ENCODE peak calls at places on chromosomes 3 and 15, in ten cellular contexts. B is neural progenitor cell, W is epithelial cell of esophagus, L is NB4, D is mammary epithelial cell, E is cardiac fibroblast, F is lower leg skin, Z is thoracic aorta, R is heart left ventricle, O is tibial artery. X is an unnamed sample.

GRCh38 chr3:25689226-25689625 is 24.5 kb upstream of the TOP2B start:
- DNase-seq in B (no peak), W (no peak), L (peak), D (no peak), E (peak), F (no peak), Z (no peak), R (no peak), O (no peak), X (no peak)

GRCh38 chr15:78110916-78111475 is 18.6 kb downstream of the SH2D7 start:
- DNase-seq in B (no peak), W (no peak), L (no peak), D (no peak), E (no peak), F (no peak), Z (no peak), R (no peak), O (no peak), X (no peak)

GRCh38 chr3:187445352-187445751 is 77.2 kb downstream of the RTP4 start:
- DNase-seq in B (no peak), W (no peak), L (no peak), D (no peak), E (no peak), F (no peak), Z (no peak), R (no peak), O (no peak), X (no peak)

GRCh38 chr3:22585504-22585903 is 617.6 kb upstream of the UBE2E2 start:
- DNase-seq in B (no peak), W (peak), L (no peak), D (peak), E (peak), F (no peak), Z (no peak), R (no peak), O (no peak), X (no peak)

GRCh38 chr3:59775106-59775505 is 725.3 kb upstream of the CFAP20DC start:
- DNase-seq in B (peak), W (no peak), L (no peak), D (no peak), E (no peak), F (no peak), Z (no peak), R (no peak), O (no peak), X (no peak)

GRCh38 chr3:42758126-42758525 is 14.9 kb downstream of the CCDC13 start:
- DNase-seq in B (no peak), W (no peak), L (no peak), D (no peak), E (no peak), F (peak), Z (no peak), R (no peak), O (peak), X (no peak)

GRCh38 chr15:79970921-79971434 is at the start of gene BCL2A1:
- DNase-seq in B (no peak), W (peak), L (peak), D (peak), E (peak), F (no peak), Z (no peak), R (no peak), O (no peak), X (peak)

GRCh38 chr15:68003297-68003696 is 50.8 kb upstream of the PIAS1 start:
- DNase-seq in B (no peak), W (no peak), L (no peak), D (no peak), E (no peak), F (peak), Z (no peak), R (no peak), O (no peak), X (no peak)

GRCh38 chr15:34514251-34514760 is 69.1 kb downstream of the GOLGA8B start:
- DNase-seq in B (peak), W (no peak), L (peak), D (no peak), E (no peak), F (no peak), Z (no peak), R (peak), O (no peak), X (peak)

GRCh38 chr3:176767385-176767784 is 429.9 kb downstream of the TBL1XR1 start:
- DNase-seq in B (no peak), W (peak), L (no peak), D (peak), E (peak), F (no peak), Z (no peak), R (no peak), O (peak), X (no peak)

GRCh38 chr3:126540946-126541627 is 17.1 kb downstream of the CHST13 start:
- DNase-seq in B (no peak), W (no peak), L (peak), D (no peak), E (no peak), F (peak), Z (no peak), R (no peak), O (peak), X (no peak)

GRCh38 chr3:156551746-156552145 is 3.2 kb downstream of the SSR3 start:
- DNase-seq in B (no peak), W (peak), L (no peak), D (peak), E (peak), F (no peak), Z (no peak), R (no peak), O (no peak), X (no peak)

GRCh38 chr15:48898083-48898482 is 20.1 kb downstream of the EID1 start:
- DNase-seq in B (no peak), W (no peak), L (no peak), D (peak), E (no peak), F (no peak), Z (no peak), R (no peak), O (no peak), X (no peak)

GRCh38 chr3:70571696-70572095 is 259.3 kb upstream of the MDFIC2 start:
- DNase-seq in B (no peak), W (no peak), L (no peak), D (no peak), E (no peak), F (no peak), Z (no peak), R (no peak), O (no peak), X (no peak)

GRCh38 chr3:70570584-70570983 is 258.1 kb upstream of the MDFIC2 start:
- DNase-seq in B (no peak), W (no peak), L (no peak), D (no peak), E (no peak), F (no peak), Z (no peak), R (no peak), O (no peak), X (no peak)
- H3K4me3 ChIP-seq in B (no peak), W (no peak), L (no peak), D (no peak), E (no peak), F (no peak), Z (no peak), R (no peak), O (no peak), X (no peak)

GRCh38 chr15:57462391-57462790 is 86.1 kb downstream of the CGNL1 start:
- DNase-seq in B (no peak), W (peak), L (no peak), D (peak), E (peak), F (no peak), Z (no peak), R (no peak), O (no peak), X (no peak)
- TF ChIP-seq CTCF in B (no peak), W (no peak), L (no peak), D (no peak), E (peak), F (no peak), Z (peak), R (peak), O (peak), X (no peak)

GRCh38 chr15:44729394-44729913 is 6.9 kb upstream of the TRIM69 start:
- DNase-seq in B (peak), W (peak), L (peak), D (no peak), E (peak), F (peak), Z (no peak), R (peak), O (no peak), X (peak)

GRCh38 chr15:44726136-44726535 is 10.2 kb upstream of the TRIM69 start:
- DNase-seq in B (no peak), W (peak), L (peak), D (no peak), E (peak), F (no peak), Z (no peak), R (no peak), O (no peak), X (peak)

GRCh38 chr15:44727462-44728231 is 8.7 kb upstream of the TRIM69 start:
- DNase-seq in B (no peak), W (peak), L (no peak), D (peak), E (peak), F (no peak), Z (no peak), R (no peak), O (no peak), X (peak)

GRCh38 chr15:44728576-44729393 is 7.5 kb upstream of the TRIM69 start:
- DNase-seq in B (peak), W (peak), L (peak), D (peak), E (peak), F (peak), Z (peak), R (peak), O (peak), X (peak)

GRCh38 chr15:44726568-44727461 is 9.5 kb upstream of the TRIM69 start:
- DNase-seq in B (no peak), W (peak), L (peak), D (peak), E (peak), F (no peak), Z (no peak), R (peak), O (no peak), X (peak)
- H3K4me3 ChIP-seq in B (no peak), W (no peak), L (peak), D (no peak), E (no peak), F (no peak), Z (peak), R (peak), O (no peak), X (peak)

DNA sequence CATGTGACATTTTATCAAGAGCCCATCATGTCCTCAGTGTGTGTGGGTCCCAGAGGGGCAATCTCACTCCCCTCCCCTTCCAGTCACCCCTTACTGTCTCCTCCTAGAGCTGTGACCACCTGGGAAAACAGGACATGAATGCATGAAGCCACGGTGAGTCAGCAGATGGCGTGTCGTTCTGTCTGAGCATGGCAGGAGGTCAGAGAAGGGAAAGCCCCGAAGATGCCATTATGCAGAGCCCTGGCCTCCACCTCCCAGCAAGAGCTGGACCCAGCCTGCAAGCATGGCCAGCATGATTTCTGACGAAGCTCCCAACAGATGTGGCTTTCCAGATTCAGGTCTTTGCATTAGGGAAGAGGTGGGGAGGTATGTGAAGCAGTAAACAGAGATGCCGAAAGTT is 118.4 kb downstream of the TLE3 start:
- DNase-seq in B (peak), W (peak), L (peak), D (peak), E (peak), F (peak), Z (no peak), R (no peak), O (no peak), X (peak)
- TF ChIP-seq CTCF in B (no peak), W (no peak), L (no peak), D (no peak), E (no peak), F (no peak), Z (no peak), R (no peak), O (no peak), X (peak)

DNA sequence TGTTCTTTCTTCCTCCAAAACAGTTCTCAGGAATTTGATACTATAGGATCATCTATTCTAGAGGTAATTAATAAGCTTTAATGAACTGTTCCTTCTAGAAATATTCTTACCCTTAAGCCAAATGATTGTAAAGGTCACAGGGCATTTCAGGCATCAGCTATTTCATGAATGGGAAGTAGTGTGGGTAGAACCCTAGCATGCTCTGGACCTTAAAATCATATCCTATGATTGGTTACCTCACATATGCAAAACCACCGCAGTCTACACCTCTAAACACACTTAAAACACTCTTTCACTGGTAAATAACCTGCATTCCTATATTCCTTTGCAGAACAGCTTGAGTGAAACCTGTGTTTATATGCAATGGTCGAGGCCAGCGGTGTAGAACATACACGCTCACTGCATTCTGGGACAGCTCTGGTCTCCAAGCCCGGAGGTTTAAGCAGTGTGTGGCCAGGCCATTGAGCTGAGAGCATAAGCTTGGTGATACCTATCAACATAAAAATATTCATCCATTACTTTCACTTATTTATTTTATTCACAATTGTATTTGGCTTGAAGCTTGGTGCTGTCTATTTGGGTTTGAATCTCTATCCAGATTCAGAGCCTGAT is 87.7 kb upstream of the RASGRP1 start:
- DNase-seq in B (no peak), W (no peak), L (no peak), D (no peak), E (no peak), F (no peak), Z (no peak), R (no peak), O (no peak), X (no peak)
- H3K4me3 ChIP-seq in B (no peak), W (no peak), L (no peak), D (no peak), E (no peak), F (no peak), Z (no peak), R (no peak), O (no peak), X (no peak)

DNA sequence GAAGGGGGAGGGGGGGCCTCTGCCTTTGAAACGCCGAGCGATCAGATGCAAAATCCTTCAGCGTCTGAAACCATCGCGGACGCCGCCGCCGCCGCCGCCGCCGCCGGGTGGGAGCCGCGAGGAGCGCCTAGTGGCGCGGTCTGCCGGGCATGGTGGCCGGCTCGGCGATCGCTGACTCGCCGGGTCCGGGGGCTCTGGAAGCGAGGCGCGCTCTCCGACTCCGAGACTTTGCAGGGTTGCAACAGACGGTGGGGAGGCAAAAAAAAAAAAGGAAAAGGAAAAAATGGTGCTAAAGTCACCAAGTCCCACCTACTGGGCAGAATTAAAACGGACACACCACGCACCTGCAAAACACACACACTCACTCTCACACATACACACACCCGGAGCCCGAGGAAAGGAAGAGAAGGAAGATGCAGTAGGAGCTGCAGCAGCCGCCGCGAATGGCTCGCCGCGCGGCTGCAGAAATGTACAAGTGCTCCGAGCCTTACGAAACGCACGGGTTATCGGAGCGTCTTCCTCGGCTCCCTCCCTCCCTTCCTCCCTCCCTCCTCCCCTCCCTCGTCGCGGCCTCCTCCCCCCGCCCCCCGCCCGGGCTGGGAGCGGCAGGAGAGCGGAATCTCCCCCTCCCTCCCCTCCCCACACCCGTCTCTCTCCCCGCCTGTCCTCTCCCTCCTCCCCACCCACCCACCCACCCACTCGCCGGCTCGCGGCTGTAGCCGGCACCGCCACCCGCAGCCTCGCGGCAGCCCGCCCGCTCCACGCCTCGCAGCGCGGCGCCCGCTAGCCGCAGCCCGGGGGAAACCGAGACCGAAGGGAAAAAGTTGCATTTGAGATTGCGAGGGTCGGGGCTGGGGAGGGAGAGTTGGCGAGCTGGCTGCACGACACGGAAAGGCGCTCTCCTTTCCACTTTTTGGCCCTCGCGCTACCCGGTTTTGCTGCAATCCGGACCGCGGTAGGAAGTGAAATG is at the start of gene NTRK3:
- DNase-seq in B (peak), W (peak), L (no peak), D (peak), E (no peak), F (no peak), Z (no peak), R (no peak), O (peak), X (no peak)
- TF ChIP-seq CTCF in B (no peak), W (no peak), L (no peak), D (no peak), E (no peak), F (no peak), Z (no peak), R (no peak), O (no peak), X (no peak)

DNA sequence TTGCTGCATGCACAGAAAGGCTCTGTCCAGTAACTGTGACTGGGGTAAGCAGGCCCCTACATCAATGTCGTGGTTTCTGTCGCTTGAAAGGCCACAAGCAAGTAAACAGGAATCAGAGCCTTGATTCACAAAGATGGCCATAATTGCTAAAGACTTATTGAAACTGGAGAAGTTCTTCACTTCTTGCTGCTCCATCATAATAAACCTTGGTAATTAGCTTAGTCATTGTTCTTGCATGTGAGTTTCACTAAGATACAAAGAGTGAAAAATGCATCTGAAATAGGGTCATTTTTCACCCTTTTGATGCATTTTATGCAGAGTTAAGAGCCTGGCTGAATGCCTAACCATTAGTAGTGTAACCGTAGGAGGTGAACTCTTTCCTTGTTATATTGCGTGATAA is 3.2 kb downstream of the SEMA6D start:
- DNase-seq in B (peak), W (no peak), L (no peak), D (no peak), E (no peak), F (no peak), Z (no peak), R (no peak), O (no peak), X (no peak)
- H3K4me3 ChIP-seq in B (no peak), W (no peak), L (no peak), D (no peak), E (no peak), F (no peak), Z (peak), R (peak), O (no peak), X (no peak)

GRCh38 chr15:27681038-27681437 is 418.1 kb downstream of the OCA2 start:
- DNase-seq in B (no peak), W (no peak), L (no peak), D (no peak), E (no peak), F (no peak), Z (no peak), R (no peak), O (no peak), X (no peak)
- TF ChIP-seq CTCF in B (no peak), W (no peak), L (no peak), D (no peak), E (no peak), F (no peak), Z (no peak), R (no peak), O (no peak), X (no peak)

GRCh38 chr3:170367797-170368196 is 10.3 kb downstream of the SKIL start:
- DNase-seq in B (no peak), W (no peak), L (no peak), D (no peak), E (no peak), F (no peak), Z (no peak), R (no peak), O (no peak), X (no peak)
- H3K4me3 ChIP-seq in B (no peak), W (no peak), L (no peak), D (no peak), E (no peak), F (no peak), Z (no peak), R (no peak), O (no peak), X (peak)

GRCh38 chr15:42984534-42985034 is 64.0 kb upstream of the TTBK2 start:
- DNase-seq in B (no peak), W (no peak), L (no peak), D (no peak), E (no peak), F (no peak), Z (no peak), R (no peak), O (no peak), X (no peak)
- TF ChIP-seq CTCF in B (no peak), W (no peak), L (no peak), D (peak), E (peak), F (no peak), Z (no peak), R (no peak), O (no peak), X (no peak)

X was measured in GM12865.